ENCODE peak calls at places on chromosomes 6 and 20, in six cellular contexts. Q is HepG2, T is GM12878, F is SK-N-SH, N is K562, V is H1. B is an unnamed sample.

GRCh38 chr6:64034840-64035656 is 399.4 kb downstream of the PHF3 start:
- DNase-seq in F (no peak), N (no peak), T (no peak), V (no peak), Q (no peak), B (no peak)

GRCh38 chr6:128570439-128571063 is 50.2 kb upstream of the PTPRK start:
- DNase-seq in V (no peak), N (no peak), F (no peak), Q (no peak), T (no peak), B (no peak)

GRCh38 chr20:57738484-57738883 is 28.7 kb upstream of the PMEPA1 start:
- DNase-seq in F (no peak), Q (no peak), V (no peak), T (no peak), N (peak), B (no peak)

GRCh38 chr20:326645-327031 is 1.3 kb downstream of the SOX12 start:
- DNase-seq in Q (no peak), N (no peak), F (no peak), T (no peak), V (no peak), B (no peak)

GRCh38 chr6:148932731-148933130 is 185.9 kb downstream of the UST start:
- DNase-seq in Q (no peak), T (no peak), V (no peak), F (no peak), N (no peak), B (no peak)

GRCh38 chr20:45406260-45407066 is 1.6 kb upstream of the DBNDD2 start:
- DNase-seq in F (peak), Q (no peak), V (no peak), T (no peak), N (peak), B (peak)

GRCh38 chr6:14023855-14024254 is 93.7 kb upstream of the CD83 start:
- DNase-seq in T (no peak), V (no peak), N (no peak), F (no peak), Q (no peak), B (no peak)

GRCh38 chr20:25573288-25574251 is 11.8 kb downstream of the NINL start:
- DNase-seq in F (no peak), Q (no peak), V (no peak), T (no peak), N (no peak), B (no peak)

GRCh38 chr20:34703573-34704176 is 469 bp upstream of the TP53INP2 start:
- DNase-seq in F (peak), T (no peak), Q (peak), V (no peak), N (no peak), B (no peak)

GRCh38 chr20:45440891-45441685 is 25.1 kb downstream of the PIGT start:
- DNase-seq in T (no peak), F (no peak), V (no peak), N (no peak), Q (no peak), B (no peak)

GRCh38 chr6:106562001-106562400 is 67.3 kb downstream of the RTN4IP1 start:
- DNase-seq in N (no peak), V (no peak), Q (no peak), F (no peak), T (no peak), B (no peak)

GRCh38 chr6:113971786-113972185 is 838 bp upstream of the HDAC2 start:
- DNase-seq in T (no peak), N (peak), V (no peak), F (no peak), Q (no peak), B (peak)

GRCh38 chr20:64223526-64224067 is 32.0 kb upstream of the PCMTD2 start:
- DNase-seq in F (no peak), Q (peak), N (peak), V (peak), T (no peak), B (no peak)

GRCh38 chr6:26538936-26539615 is 910 bp downstream of the HMGN4 start:
- DNase-seq in F (no peak), N (no peak), T (no peak), Q (no peak), V (no peak), B (no peak)

GRCh38 chr6:116682334-116682712 is 1.3 kb downstream of the KPNA5 start:
- DNase-seq in V (no peak), Q (no peak), N (no peak), F (peak), T (peak), B (peak)
- TF ChIP-seq GABPA in V (no peak), Q (no peak), N (no peak), F (no peak), T (no peak), B (no peak)

GRCh38 chr6:170128811-170129681 is 161.8 kb downstream of the DLL1 start:
- DNase-seq in N (no peak), T (no peak), F (no peak), V (no peak), Q (no peak), B (no peak)
- TF ChIP-seq GABPA in N (no peak), T (no peak), F (no peak), V (no peak), Q (no peak), B (no peak)

GRCh38 chr6:154638369-154638768 is 94.8 kb upstream of the SCAF8 start:
- DNase-seq in F (no peak), V (no peak), N (no peak), T (no peak), Q (no peak), B (no peak)
- TF ChIP-seq GABPA in F (no peak), V (no peak), N (no peak), T (no peak), Q (no peak), B (no peak)

DNA sequence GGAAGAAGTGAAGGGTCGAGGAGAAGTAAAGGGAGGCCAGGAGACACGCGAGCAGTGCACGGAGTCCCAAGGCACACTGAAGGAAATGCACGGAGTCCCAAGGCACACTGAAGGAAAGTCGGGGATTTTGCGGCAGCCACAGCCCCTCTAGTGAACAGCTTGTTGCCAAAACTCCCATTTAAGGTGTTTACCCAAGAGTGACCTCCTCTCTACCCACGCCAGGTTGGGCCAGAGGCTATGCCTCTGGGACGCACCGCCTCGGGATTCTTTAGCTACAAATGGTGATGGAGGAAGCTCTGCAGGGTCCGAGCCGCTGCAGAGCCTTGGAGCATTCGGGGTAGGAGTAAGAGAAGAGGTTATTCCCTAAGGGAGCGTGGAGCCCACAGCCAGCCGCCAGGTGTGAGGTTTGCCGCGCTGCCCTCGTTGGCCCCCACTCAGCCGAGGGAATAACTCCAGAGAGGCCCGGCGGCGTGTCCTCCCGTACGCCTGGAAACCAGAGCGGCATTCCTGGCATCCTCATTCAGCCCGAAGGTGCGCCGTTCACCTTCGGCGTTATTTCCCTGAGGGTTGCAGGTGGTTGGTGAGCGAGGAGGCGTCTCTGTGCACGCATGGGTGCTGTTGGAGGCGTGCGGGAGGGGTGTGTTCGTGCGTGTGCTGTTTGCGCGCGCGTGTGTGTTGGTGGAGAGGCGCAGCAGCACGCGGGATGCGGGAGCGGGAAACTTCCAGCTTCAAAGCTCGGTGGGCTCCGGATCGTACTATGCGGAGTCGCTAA is 3.4 kb upstream of the MAFB start:
- DNase-seq in F (no peak), T (no peak), V (no peak), N (no peak), Q (no peak), B (no peak)
- TF ChIP-seq GABPA in F (no peak), T (no peak), V (no peak), N (no peak), Q (no peak), B (no peak)

GRCh38 chr6:168181316-168181715 is 102.3 kb upstream of the FRMD1 start:
- DNase-seq in F (no peak), N (no peak), Q (no peak), T (no peak), V (no peak), B (no peak)

GRCh38 chr6:168179702-168180382 is 100.8 kb upstream of the FRMD1 start:
- DNase-seq in Q (no peak), N (no peak), T (no peak), F (no peak), V (no peak), B (no peak)

GRCh38 chr6:168181776-168182765 is 103.1 kb upstream of the FRMD1 start:
- DNase-seq in T (no peak), F (no peak), Q (no peak), V (no peak), N (no peak), B (no peak)

GRCh38 chr6:168179133-168179532 is 100.1 kb upstream of the FRMD1 start:
- DNase-seq in V (no peak), F (no peak), T (no peak), Q (no peak), N (no peak), B (no peak)

DNA sequence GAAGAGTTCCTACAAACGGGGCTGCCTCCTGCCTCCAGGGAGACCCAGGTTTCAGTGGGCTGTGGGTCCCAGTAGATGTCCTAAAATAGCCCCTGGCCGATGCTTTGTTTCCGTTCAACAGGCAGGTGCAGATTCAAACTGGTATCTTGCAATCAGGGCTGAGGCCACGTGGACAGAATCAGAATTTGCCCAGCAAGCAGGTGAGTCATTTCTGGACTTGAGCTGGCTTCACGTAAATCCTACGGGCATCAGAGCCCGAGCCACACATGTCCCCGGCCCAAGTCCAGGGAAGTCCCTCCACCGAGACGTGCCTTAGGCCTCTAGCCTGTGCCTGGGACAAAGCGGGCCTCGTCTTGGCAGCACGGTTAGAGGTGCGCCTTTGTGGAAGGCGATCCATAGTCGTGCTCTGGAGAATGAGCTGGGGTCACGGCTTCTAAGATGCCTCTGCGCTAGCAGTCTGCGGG is 101.6 kb upstream of the FRMD1 start:
- DNase-seq in Q (no peak), F (no peak), V (no peak), N (no peak), T (peak), B (no peak)
- TF ChIP-seq GABPA in Q (no peak), F (no peak), V (no peak), N (no peak), T (no peak), B (no peak)

GRCh38 chr6:31586013-31586412 is at the start of gene LST1:
- DNase-seq in N (no peak), V (no peak), T (no peak), F (no peak), Q (no peak), B (peak)

GRCh38 chr6:31586596-31586995 is 519 bp downstream of the LST1 start:
- DNase-seq in N (no peak), T (no peak), F (no peak), V (no peak), Q (no peak), B (peak)

GRCh38 chr6:31582230-31582601 is at the start of gene LTB:
- DNase-seq in N (no peak), T (no peak), V (no peak), Q (no peak), F (no peak), B (no peak)

GRCh38 chr6:31587791-31588777 is 2.0 kb downstream of the LST1 start:
- DNase-seq in Q (no peak), F (no peak), V (no peak), T (no peak), N (no peak), B (no peak)

GRCh38 chr6:31585531-31585930 is 546 bp upstream of the LST1 start:
- DNase-seq in N (peak), V (no peak), Q (peak), F (no peak), T (no peak), B (peak)
- TF ChIP-seq GABPA in N (no peak), V (no peak), Q (no peak), F (no peak), T (no peak), B (no peak)

GRCh38 chr20:44187763-44188709 is 1.0 kb upstream of the JPH2 start:
- DNase-seq in F (no peak), N (no peak), Q (no peak), V (no peak), T (no peak), B (no peak)
- TF ChIP-seq GABPA in F (no peak), N (no peak), Q (no peak), V (no peak), T (no peak), B (no peak)

GRCh38 chr6:3612341-3613041 is 139.0 kb downstream of the PXDC1 start:
- DNase-seq in F (no peak), T (no peak), Q (peak), V (no peak), N (no peak), B (no peak)
- TF ChIP-seq GABPA in F (no peak), T (no peak), Q (no peak), V (no peak), N (no peak), B (no peak)

GRCh38 chr20:14189794-14190402 is 147.5 kb downstream of the FLRT3 start:
- DNase-seq in F (peak), N (no peak), T (no peak), V (no peak), Q (peak), B (no peak)
- TF ChIP-seq GABPA in F (no peak), N (no peak), T (no peak), V (no peak), Q (no peak), B (no peak)

B was measured in HL-60.